ENCODE peak calls at places on chromosome 13, in eight cellular contexts. D is anterior cingulate cortex, P is RWPE1, S is DMS53, N is neuronal stem cell, H is Kasumi-1, A is GM18507, J is neural crest cell. O is an unnamed sample.
A peak's percentile ranks its signal among the peaks of the same experiment; 100 is the strongest.

GRCh38 chr13:23796546-23796945 is 92.7 kb downstream of the MIPEP start:
- DNase-seq in D (no peak), P (no peak), S (peak; percentile 90), N (no peak), H (no peak), A (no peak), J (no peak), O (no peak)

GRCh38 chr13:79222427-79223205 is 183.4 kb downstream of the RBM26 start:
- DNase-seq in D (no peak), P (no peak), S (no peak), N (no peak), H (no peak), A (no peak), J (no peak), O (no peak)

GRCh38 chr13:109366521-109366920 is 419.9 kb downstream of the IRS2 start:
- DNase-seq in D (no peak), P (no peak), S (no peak), N (no peak), H (no peak), A (no peak), J (no peak), O (no peak)

GRCh38 chr13:100673831-100674362 is 698 bp downstream of the TMTC4 start:
- DNase-seq in D (peak; percentile 51), P (peak; percentile 80), S (peak; percentile 62), N (peak; percentile 46), H (peak; percentile 55), A (peak; percentile 28), J (no peak), O (peak; percentile 79)

GRCh38 chr13:21014139-21014665 is 47.2 kb downstream of the LATS2 start:
- DNase-seq in D (no peak), P (no peak), S (peak; percentile 53), N (no peak), H (no peak), A (no peak), J (no peak), O (no peak)

GRCh38 chr13:38582133-38582532 is 104.7 kb upstream of the FREM2 start:
- DNase-seq in D (peak; percentile 6), P (peak; percentile 23), S (peak; percentile 82), N (peak; percentile 33), H (peak; percentile 16), A (peak; percentile 5), J (peak; percentile 34), O (peak; percentile 81)

GRCh38 chr13:110618780-110619179 is 3.4 kb downstream of the NAXD start:
- DNase-seq in D (no peak), P (no peak), S (no peak), N (no peak), H (no peak), A (no peak), J (no peak), O (no peak)

GRCh38 chr13:46552888-46553520 is at the start of gene LRCH1:
- DNase-seq in D (peak; percentile 73), P (peak; percentile 87), S (peak; percentile 90), N (peak; percentile 77), H (peak; percentile 89), A (peak; percentile 87), J (peak; percentile 74), O (peak; percentile 91)

GRCh38 chr13:40452038-40452666 is 214.3 kb downstream of the FOXO1 start:
- DNase-seq in D (no peak), P (no peak), S (no peak), N (no peak), H (no peak), A (no peak), J (no peak), O (no peak)

GRCh38 chr13:27860743-27861142 is 59.1 kb upstream of the PDX1 start:
- DNase-seq in D (no peak), P (no peak), S (no peak), N (no peak), H (no peak), A (no peak), J (no peak), O (no peak)

GRCh38 chr13:60139272-60139671 is 24.5 kb downstream of the DIAPH3 start:
- DNase-seq in D (no peak), P (no peak), S (no peak), N (no peak), H (no peak), A (no peak), J (no peak), O (no peak)

GRCh38 chr13:102400619-102401125 is 1.2 kb downstream of the FGF14 start:
- DNase-seq in D (peak; percentile 5), P (peak; percentile 26), S (peak; percentile 20), N (no peak), H (no peak), A (no peak), J (no peak), O (no peak)

GRCh38 chr13:97944396-97945029 is 9.0 kb upstream of the IPO5 start:
- DNase-seq in D (no peak), P (peak; percentile 5), S (no peak), N (no peak), H (no peak), A (no peak), J (no peak), O (no peak)

GRCh38 chr13:20191902-20192469 is 752 bp downstream of the GJB2 start:
- DNase-seq in D (no peak), P (no peak), S (peak; percentile 69), N (no peak), H (no peak), A (no peak), J (no peak), O (peak; percentile 89)

GRCh38 chr13:110524484-110525254 is 36.9 kb downstream of the RAB20 start:
- DNase-seq in D (no peak), P (peak; percentile 29), S (peak; percentile 73), N (no peak), H (peak; percentile 24), A (no peak), J (no peak), O (peak; percentile 89)

GRCh38 chr13:51977606-51978005 is 33.6 kb downstream of the ATP7B start:
- DNase-seq in D (no peak), P (no peak), S (no peak), N (no peak), H (no peak), A (no peak), J (no peak), O (no peak)

GRCh38 chr13:24220086-24220703 is 59.7 kb downstream of the SPATA13 start:
- DNase-seq in D (peak; percentile 71), P (peak; percentile 60), S (peak; percentile 95), N (peak; percentile 78), H (peak; percentile 49), A (no peak), J (peak; percentile 58), O (peak; percentile 99)

GRCh38 chr13:71828117-71828516 is 38.9 kb downstream of the DACH1 start:
- DNase-seq in D (no peak), P (no peak), S (no peak), N (no peak), H (peak; percentile 91), A (no peak), J (no peak), O (no peak)

GRCh38 chr13:53821632-53822031 is 793.0 kb downstream of the OLFM4 start:
- DNase-seq in D (no peak), P (no peak), S (no peak), N (no peak), H (no peak), A (no peak), J (no peak), O (no peak)